ENCODE peak calls at places on chromosomes 16 and 17, in four cellular contexts. G is GM12878, Y is endothelial cell of umbilical vein, U is K562. A is an unnamed sample. For H3K4me1, the result is how much of the 10 kb centered on the place peaks cover.

GRCh38 chr16:7338826-7339225 is 6.2 kb downstream of the RBFOX1 start:
- DNase-seq in G (no peak), Y (no peak), U (no peak), A (no peak)

GRCh38 chr17:40471856-40472732 is 28.8 kb downstream of the IGFBP4 start:
- DNase-seq in G (no peak), Y (no peak), U (no peak), A (peak)

GRCh38 chr16:85735225-85735722 is 15.6 kb downstream of the C16orf74 start:
- DNase-seq in G (peak), Y (no peak), U (no peak), A (no peak)

GRCh38 chr17:39527220-39527813 is 66.0 kb downstream of the CDK12 start:
- DNase-seq in G (no peak), Y (peak), U (peak), A (no peak)

GRCh38 chr17:62753562-62753961 is 54.6 kb downstream of the MARCHF10 start:
- DNase-seq in G (no peak), Y (no peak), U (no peak), A (no peak)

GRCh38 chr16:85376292-85377095 is 236.6 kb upstream of the GSE1 start:
- DNase-seq in G (no peak), Y (no peak), U (no peak), A (no peak)

GRCh38 chr16:50781043-50781442 is 39.2 kb downstream of the CYLD start:
- DNase-seq in G (no peak), Y (no peak), U (peak), A (peak)

GRCh38 chr17:42997390-42997983 is 732 bp upstream of the RPL27 start:
- DNase-seq in G (no peak), Y (no peak), U (no peak), A (no peak)

GRCh38 chr16:12311887-12312286 is 335.4 kb downstream of the SNX29 start:
- DNase-seq in G (no peak), Y (no peak), U (no peak), A (no peak)

GRCh38 chr16:85514295-85514600 is 98.9 kb upstream of the GSE1 start:
- DNase-seq in G (no peak), Y (no peak), U (no peak), A (peak)

GRCh38 chr17:27533874-27534815 is 77.9 kb downstream of the KSR1 start:
- DNase-seq in G (no peak), Y (peak), U (no peak), A (peak)

GRCh38 chr17:71914812-71915211 is 206.0 kb upstream of the SOX9 start:
- DNase-seq in G (no peak), Y (no peak), U (no peak), A (no peak)

GRCh38 chr17:44901323-44901965 is 2.2 kb upstream of the EFTUD2 start:
- DNase-seq in G (no peak), Y (peak), U (no peak), A (peak)

GRCh38 chr17:40168262-40168832 is 8.9 kb upstream of the RAPGEFL1 start:
- DNase-seq in G (peak), Y (peak), U (peak), A (peak)

GRCh38 chr16:86044881-86045600 is 146.1 kb downstream of the IRF8 start:
- DNase-seq in G (no peak), Y (no peak), U (no peak), A (no peak)

GRCh38 chr16:19607610-19608280 is 52.2 kb downstream of the VPS35L start:
- DNase-seq in G (no peak), Y (peak), U (no peak), A (peak)

GRCh38 chr17:66416207-66416940 is 114.0 kb downstream of the PRKCA start:
- DNase-seq in G (no peak), Y (no peak), U (no peak), A (no peak)

GRCh38 chr17:4604111-4604644 is 19.8 kb downstream of the SMTNL2 start:
- DNase-seq in G (no peak), Y (no peak), U (peak), A (peak)

DNA sequence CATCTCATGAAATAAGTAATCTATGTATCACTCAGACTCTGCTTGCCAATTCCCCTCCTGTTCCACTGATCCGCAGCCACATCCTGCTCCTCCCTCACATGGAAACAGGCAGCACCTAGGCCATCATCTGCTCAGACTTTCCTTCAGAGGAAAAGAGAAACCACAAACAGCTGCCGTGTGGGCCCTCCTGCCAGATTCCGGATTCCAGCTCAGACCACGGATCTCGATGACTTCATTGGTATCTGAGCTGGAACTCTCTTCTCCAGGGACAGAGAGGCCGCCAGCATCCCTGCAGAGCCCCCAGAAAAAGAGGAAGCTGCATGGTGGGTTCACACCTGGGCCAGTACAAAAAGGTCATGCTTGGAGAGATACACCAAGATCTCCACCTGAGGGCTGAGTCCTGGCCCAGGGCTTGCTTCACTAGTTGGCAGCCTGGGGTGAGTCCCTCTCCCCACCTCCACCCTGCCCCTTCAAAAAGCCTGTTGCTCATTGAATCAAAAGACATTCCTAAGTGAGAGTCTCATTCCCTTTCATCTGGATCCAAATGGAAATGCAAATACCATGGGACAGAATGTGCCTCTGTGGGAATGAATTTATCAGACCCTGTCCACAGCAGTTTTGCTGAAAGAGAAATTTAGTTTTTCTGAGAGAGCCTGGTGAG is 47.2 kb downstream of the HOXB1 start:
- DNase-seq in G (no peak), Y (no peak), U (peak), A (peak)
- TF ChIP-seq FOS in G (no peak), Y (peak), U (no peak), A (peak)

DNA sequence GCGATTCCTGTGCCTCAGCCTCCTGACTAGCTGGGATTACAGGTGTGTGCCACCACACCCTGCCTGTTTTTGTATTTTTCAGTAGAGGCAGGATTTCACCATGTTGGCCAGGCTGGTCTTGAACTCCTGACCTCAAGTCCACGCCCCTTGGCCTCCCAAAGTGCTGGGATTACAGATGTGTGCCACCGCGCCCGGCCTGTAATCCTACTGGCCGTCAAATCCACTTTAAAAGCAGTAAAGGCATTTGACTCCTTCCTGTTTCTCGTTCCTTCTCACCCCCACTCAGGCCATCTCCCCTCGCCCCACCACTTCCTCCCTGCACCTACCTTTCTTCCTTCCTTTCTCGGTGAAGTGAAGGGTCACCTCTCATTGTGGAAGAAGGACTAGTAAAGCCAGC is 69.4 kb upstream of the CREBBP start:
- DNase-seq in G (no peak), Y (no peak), U (no peak), A (no peak)
- H3K4me1 ChIP-seq in G (under half), Y (under half), U (under half), A (under half)

GRCh38 chr17:16300554-16300953 is 52.7 kb downstream of the CENPV start:
- DNase-seq in G (no peak), Y (no peak), U (no peak), A (no peak)

GRCh38 chr17:16304832-16305231 is 48.4 kb downstream of the CENPV start:
- DNase-seq in G (no peak), Y (peak), U (peak), A (peak)

GRCh38 chr17:16302856-16303255 is 50.4 kb downstream of the CENPV start:
- DNase-seq in G (no peak), Y (no peak), U (no peak), A (no peak)

GRCh38 chr17:16298140-16298662 is 55.1 kb downstream of the CENPV start:
- DNase-seq in G (no peak), Y (no peak), U (peak), A (no peak)

GRCh38 chr17:16301963-16302855 is 51.1 kb downstream of the CENPV start:
- DNase-seq in G (no peak), Y (no peak), U (no peak), A (peak)
- TF ChIP-seq FOS in G (no peak), Y (no peak), U (no peak), A (no peak)

GRCh38 chr16:75095204-75095621 is 21.4 kb downstream of the LDHD start:
- DNase-seq in G (no peak), Y (no peak), U (no peak), A (no peak)
- H3K4me1 ChIP-seq in G (under half), Y (under half), U (under half), A (under half)

DNA sequence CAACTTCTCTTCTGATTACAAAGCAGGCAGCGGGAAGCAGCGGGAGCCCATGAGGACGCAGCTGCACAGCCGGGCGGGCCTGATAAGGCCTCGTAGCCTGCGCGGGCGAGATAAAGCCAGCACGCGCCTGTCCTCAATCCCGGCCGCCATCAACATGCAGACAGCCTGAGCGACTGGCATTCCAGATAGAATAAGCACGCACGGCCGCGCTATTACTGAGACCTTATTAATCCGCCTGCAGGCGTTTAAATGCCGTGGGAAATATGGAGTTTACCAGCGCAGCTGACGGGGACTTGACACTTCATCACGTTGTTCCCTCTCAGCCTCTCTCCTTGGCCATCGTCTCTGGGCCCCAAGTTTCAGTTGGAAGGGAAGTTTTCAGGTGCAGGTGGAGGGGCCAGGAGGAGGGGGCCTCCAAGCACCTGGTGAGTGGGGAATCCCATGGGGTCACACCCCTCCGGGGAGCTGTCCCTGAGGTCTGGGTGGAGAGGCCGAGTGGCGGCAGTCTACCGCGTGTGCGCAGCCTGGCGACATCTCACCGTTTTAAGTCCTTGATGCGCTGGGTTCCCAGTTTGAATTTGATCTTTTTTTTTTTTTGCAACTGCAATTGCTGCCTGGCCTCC is 27.3 kb upstream of the CBFA2T3 start:
- DNase-seq in G (no peak), Y (peak), U (peak), A (no peak)
- TF ChIP-seq FOS in G (no peak), Y (no peak), U (no peak), A (no peak)

GRCh38 chr16:67959520-67959919 is 8.9 kb downstream of the SLC12A4 start:
- DNase-seq in G (no peak), Y (no peak), U (peak), A (peak)
- H3K4me1 ChIP-seq in G (under half), Y (under half), U (under half), A (under half)

GRCh38 chr16:73013974-73014373 is 34.0 kb downstream of the ZFHX3 start:
- DNase-seq in G (no peak), Y (no peak), U (no peak), A (no peak)
- TF ChIP-seq FOS in G (no peak), Y (no peak), U (no peak), A (no peak)

DNA sequence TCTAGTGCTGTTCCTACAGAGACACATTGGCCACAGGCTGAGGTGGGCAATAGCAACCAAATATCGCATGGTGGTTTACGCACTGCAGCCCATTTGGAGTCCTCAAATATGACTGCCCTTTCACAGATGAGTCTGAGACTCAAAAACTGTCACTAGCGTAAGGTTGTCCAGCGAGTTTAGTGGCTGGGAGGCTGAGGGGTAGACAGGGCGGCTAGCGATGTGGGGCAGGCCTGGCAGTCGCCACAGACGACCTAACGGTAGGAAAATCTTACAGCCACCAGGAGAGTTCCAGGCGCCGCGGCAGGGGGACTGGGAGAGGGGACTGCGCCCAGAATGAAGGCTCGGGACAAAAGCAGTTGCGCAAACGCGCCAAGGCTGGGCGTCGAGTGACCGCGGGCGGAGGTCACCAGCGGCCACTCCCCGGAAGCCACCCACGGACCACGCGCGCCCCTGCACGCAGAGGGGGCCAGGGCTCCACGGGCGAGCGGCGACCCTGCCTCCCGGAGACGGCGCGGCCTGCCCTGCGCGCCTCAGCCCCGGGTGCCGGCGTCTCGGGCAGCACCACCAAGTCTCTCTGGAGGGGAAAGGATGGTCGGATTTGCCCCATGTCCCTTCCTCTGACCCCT is 699 bp upstream of the MAP1LC3B start:
- DNase-seq in G (no peak), Y (no peak), U (peak), A (no peak)
- H3K4me1 ChIP-seq in G (under half), Y (under half), U (under half), A (under half)

DNA sequence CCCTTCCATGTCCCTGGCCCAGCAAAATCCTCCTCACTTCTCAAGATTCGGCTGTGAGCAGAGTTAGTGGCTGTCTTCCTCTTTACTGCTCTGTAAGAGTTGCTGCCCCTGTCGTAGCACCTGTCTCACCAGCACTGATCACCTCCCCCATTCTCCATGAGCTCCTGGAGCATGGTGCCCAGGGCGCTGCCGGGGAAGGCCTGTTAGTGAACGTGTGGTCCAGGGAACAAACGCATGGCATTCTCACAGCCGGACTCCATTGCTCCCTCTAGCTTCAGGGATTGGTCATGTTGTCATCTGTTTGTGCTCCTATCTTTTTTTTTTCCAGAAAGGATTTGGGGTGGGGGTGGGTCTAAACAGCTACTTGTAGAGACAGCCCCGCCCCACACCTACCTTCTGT is 141.2 kb downstream of the CMIP start:
- DNase-seq in G (no peak), Y (no peak), U (peak), A (no peak)
- TF ChIP-seq FOS in G (no peak), Y (no peak), U (no peak), A (no peak)

GRCh38 chr17:31509805-31510177 is 118.3 kb downstream of the RAB11FIP4 start:
- DNase-seq in G (no peak), Y (no peak), U (no peak), A (no peak)
- H3K4me1 ChIP-seq in G (under half), Y (under half), U (under half), A (under half)